ENCODE peak calls at places on chromosomes 1 and 21, in five cellular contexts. C is body of pancreas; D is CD8-positive, alpha-beta T cell; X is fibroblast of lung; J is SK-N-SH. M is an unnamed sample.

GRCh38 chr1:212238552-212238951 is 46.7 kb upstream of the PPP2R5A start:
- DNase-seq in X (no peak), J (no peak), C (no peak), D (no peak), M (no peak)

GRCh38 chr1:19921310-19921709 is 2.1 kb downstream of the PLA2G2E start:
- DNase-seq in J (no peak), C (no peak), D (no peak), X (no peak), M (peak; percentile 73)

GRCh38 chr1:19070891-19071621 is 114.6 kb upstream of the IFFO2 start:
- DNase-seq in X (no peak), J (no peak), C (no peak), D (no peak), M (no peak)

GRCh38 chr1:207811920-207812720 is 60.3 kb downstream of the CD46 start:
- DNase-seq in D (no peak), C (peak; percentile 80), J (peak; percentile 70), X (no peak), M (no peak)

GRCh38 chr21:17925000-17925610 is 105.9 kb upstream of the C21orf91 start:
- DNase-seq in D (peak; percentile 18), J (peak; percentile 64), X (peak; percentile 46), C (peak; percentile 55), M (no peak)

GRCh38 chr1:161164901-161165620 is 1.2 kb upstream of the PPOX start:
- DNase-seq in D (no peak), X (no peak), C (no peak), J (no peak), M (no peak)

GRCh38 chr1:25616080-25616931 is at the start of gene MAN1C1:
- DNase-seq in D (peak; percentile 81), J (peak; percentile 99), C (peak; percentile 81), X (peak; percentile 71), M (peak; percentile 89)

GRCh38 chr1:198387587-198387986 is 152.9 kb downstream of the ATP6V1G3 start:
- DNase-seq in D (no peak), J (no peak), C (no peak), X (peak; percentile 86), M (no peak)

GRCh38 chr1:243465081-243465480 is 209.2 kb downstream of the SDCCAG8 start:
- DNase-seq in D (no peak), X (no peak), C (no peak), J (no peak), M (no peak)

GRCh38 chr1:236287757-236288619 is 6.2 kb upstream of the ERO1B start:
- DNase-seq in J (peak; percentile 33), X (no peak), C (peak; percentile 39), D (no peak), M (no peak)

DNA sequence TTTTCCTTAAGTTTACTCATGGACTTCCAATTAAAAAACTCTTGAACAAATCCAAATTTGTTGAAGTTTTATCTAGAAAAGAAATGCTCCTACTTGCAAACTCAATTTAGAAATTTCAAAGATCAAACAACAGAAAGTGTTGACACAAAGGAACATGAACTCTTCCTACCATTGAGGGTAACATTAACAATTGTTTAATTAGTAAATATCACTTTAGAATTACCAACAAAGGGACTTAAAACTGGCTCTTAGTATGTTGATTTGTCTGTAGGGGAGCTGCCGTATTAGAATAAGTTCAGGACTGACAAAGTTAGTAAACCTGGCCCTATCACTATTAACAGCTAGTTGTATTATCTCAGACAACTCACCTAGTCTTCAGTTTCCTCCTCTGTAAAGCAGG is 57.9 kb downstream of the CCDC18 start:
- DNase-seq in X (no peak), J (no peak), D (no peak), C (no peak), M (no peak)
- H3K4me3 ChIP-seq in X (no peak overlapping the region), J (no peak overlapping the region), D (no peak overlapping the region), C (no peak overlapping the region), M (no peak overlapping the region)

GRCh38 chr1:153801786-153802697 is 26.8 kb downstream of the SLC27A3 start:
- DNase-seq in X (no peak), J (no peak), D (no peak), C (peak; percentile 8), M (no peak)
- H3K4me1 ChIP-seq in X (peaks cover 5% of the 10 kb centered on the region), J (peaks cover 8% of the 10 kb centered on the region), D (peaks cover 33% of the 10 kb centered on the region), C (no peaks in the 10 kb centered on the region), M (no peaks in the 10 kb centered on the region)

GRCh38 chr1:6464514-6464836 is 1.5 kb downstream of the TNFRSF25 start:
- DNase-seq in X (no peak), J (no peak), C (peak; percentile 63), D (no peak), M (no peak)

GRCh38 chr1:6466751-6467150 is 778 bp upstream of the TNFRSF25 start:
- DNase-seq in J (no peak), X (no peak), C (no peak), D (no peak), M (no peak)

GRCh38 chr1:6464915-6465314 is 1.1 kb downstream of the TNFRSF25 start:
- DNase-seq in X (no peak), D (no peak), J (no peak), C (no peak), M (no peak)

GRCh38 chr1:6466023-6466422 is at the start of gene TNFRSF25:
- DNase-seq in X (no peak), C (no peak), D (peak; percentile 42), J (no peak), M (no peak)

GRCh38 chr1:6465461-6466005 is 440 bp downstream of the TNFRSF25 start:
- DNase-seq in D (no peak), X (no peak), J (no peak), C (no peak), M (no peak)
- H3K4me3 ChIP-seq in D (peak overlapping the region; percentile 95), X (no peak overlapping the region), J (no peak overlapping the region), C (no peak overlapping the region), M (peak overlapping the region; percentile 51)

GRCh38 chr1:93611656-93612055 is 70.0 kb downstream of the BCAR3 start:
- DNase-seq in D (no peak), J (no peak), C (no peak), X (no peak), M (no peak)

GRCh38 chr1:93614550-93615200 is 67.0 kb downstream of the BCAR3 start:
- DNase-seq in D (no peak), J (no peak), C (no peak), X (no peak), M (peak; percentile 77)

GRCh38 chr1:93615201-93616150 is 66.2 kb downstream of the BCAR3 start:
- DNase-seq in D (no peak), X (peak; percentile 94), C (no peak), J (no peak), M (peak; percentile 27)

GRCh38 chr1:93613895-93614294 is 67.7 kb downstream of the BCAR3 start:
- DNase-seq in C (peak; percentile 42), X (peak; percentile 69), J (no peak), D (no peak), M (no peak)

DNA sequence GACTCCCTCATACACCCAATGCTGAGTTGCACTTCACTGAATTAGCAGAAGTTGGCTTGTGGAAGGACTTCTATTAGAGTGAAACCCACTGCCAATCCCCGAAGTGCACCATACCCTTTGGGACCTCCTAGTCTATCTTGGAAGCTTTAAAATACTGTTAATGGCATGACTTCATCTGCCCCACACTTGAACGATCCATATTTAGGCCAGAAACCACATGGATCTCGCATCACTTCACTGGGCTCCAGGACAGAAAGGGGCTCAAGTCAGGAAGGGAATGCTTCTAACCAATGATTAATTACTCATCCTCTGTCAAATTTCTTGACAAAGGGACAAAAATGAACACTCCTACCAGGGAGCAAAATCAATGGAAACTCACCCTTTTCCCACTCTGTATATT is 69.1 kb downstream of the BCAR3 start:
- DNase-seq in D (no peak), X (no peak), J (no peak), C (no peak), M (no peak)
- H3K4me1 ChIP-seq in D (peaks cover 3% of the 10 kb centered on the region), X (peaks cover 39% of the 10 kb centered on the region), J (peaks cover 84% of the 10 kb centered on the region), C (peaks cover 29% of the 10 kb centered on the region), M (peaks cover 20% of the 10 kb centered on the region)

GRCh38 chr21:33931799-33932390 is 16.3 kb upstream of the ATP5PO start:
- DNase-seq in C (no peak), D (no peak), J (no peak), X (no peak), M (no peak)
- H3K4me3 ChIP-seq in C (no peak overlapping the region), D (peak overlapping the region; percentile 85), J (no peak overlapping the region), X (peak overlapping the region; percentile 56), M (peak overlapping the region; percentile 21)

GRCh38 chr1:232351335-232351734 is 278.6 kb downstream of the SIPA1L2 start:
- DNase-seq in J (no peak), X (no peak), C (no peak), D (no peak), M (no peak)
- H3K4me1 ChIP-seq in J (no peaks in the 10 kb centered on the region), X (no peaks in the 10 kb centered on the region), C (no peaks in the 10 kb centered on the region), D (no peaks in the 10 kb centered on the region), M (no peaks in the 10 kb centered on the region)

GRCh38 chr1:16420719-16421118 is 16.5 kb downstream of the SPATA21 start:
- DNase-seq in X (no peak), D (peak; percentile 35), C (no peak), J (no peak), M (no peak)

GRCh38 chr1:16422041-16422440 is 15.2 kb downstream of the SPATA21 start:
- DNase-seq in J (no peak), C (no peak), X (no peak), D (no peak), M (no peak)

GRCh38 chr1:16430598-16430997 is 6.6 kb downstream of the SPATA21 start:
- DNase-seq in X (no peak), D (no peak), J (no peak), C (no peak), M (no peak)

GRCh38 chr1:16421201-16421600 is 16.0 kb downstream of the SPATA21 start:
- DNase-seq in X (no peak), C (no peak), D (no peak), J (no peak), M (no peak)

GRCh38 chr1:16425125-16426025 is 11.8 kb downstream of the SPATA21 start:
- DNase-seq in D (no peak), X (no peak), C (no peak), J (no peak), M (no peak)
- H3K4me3 ChIP-seq in D (no peak overlapping the region), X (no peak overlapping the region), C (no peak overlapping the region), J (no peak overlapping the region), M (no peak overlapping the region)

DNA sequence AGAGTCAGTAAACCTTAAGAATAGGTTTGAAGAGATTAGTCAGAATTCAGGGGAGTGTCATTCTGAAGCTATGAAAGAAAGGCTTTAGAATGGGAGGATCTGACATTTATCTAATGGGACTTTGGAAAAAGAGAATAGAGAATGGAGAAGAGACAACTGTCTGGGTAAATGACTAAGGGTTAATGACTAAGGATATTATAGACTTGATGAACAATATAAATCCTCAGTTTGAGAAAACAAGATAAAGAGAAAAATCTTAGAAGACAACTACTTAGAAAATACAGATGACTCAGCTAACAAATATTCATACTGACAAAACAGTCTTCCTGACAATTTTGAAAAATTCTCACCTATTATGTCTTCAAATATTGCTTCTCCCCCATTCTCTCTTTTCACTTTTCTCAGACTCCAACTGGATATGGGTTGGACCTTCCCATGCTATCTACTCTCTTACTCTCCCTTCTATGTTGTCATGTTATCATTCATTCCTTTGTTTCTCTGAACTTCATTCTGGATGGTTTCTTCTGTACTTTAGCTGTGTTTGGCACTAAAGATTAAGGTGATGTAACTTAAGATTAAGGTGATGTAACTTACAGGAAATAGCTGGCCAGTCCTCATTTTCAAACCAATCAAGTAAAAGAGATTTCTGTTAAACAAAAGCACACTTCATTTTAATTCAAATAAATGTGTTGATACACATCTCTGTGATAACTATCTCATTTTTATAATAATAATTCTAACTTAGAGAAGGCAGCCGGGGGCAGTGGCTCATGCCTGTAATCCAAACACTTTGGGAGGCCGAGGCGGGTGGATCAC is 20.3 kb downstream of the SLC16A1 start:
- DNase-seq in C (no peak), J (no peak), D (no peak), X (peak; percentile 81), M (no peak)
- H3K4me1 ChIP-seq in C (no peaks in the 10 kb centered on the region), J (peaks cover 48% of the 10 kb centered on the region), D (no peaks in the 10 kb centered on the region), X (peaks cover 2% of the 10 kb centered on the region), M (no peaks in the 10 kb centered on the region)

M was measured in Peyer's patch.